ENCODE peak calls at places on chromosomes 1 and 21, in six cellular contexts. One of them, this sample, is unnamed.

GRCh38 chr1:236301958-236302335 is 20.2 kb upstream of the ERO1B start:
- DNase-seq in neuronal stem cell: no peak
- DNase-seq in IMR-90: no peak
- DNase-seq in trophoblast cell: no peak
- DNase-seq in H1: no peak
- DNase-seq in H9: no peak
- DNase-seq in this sample: no peak

GRCh38 chr1:92882817-92883216 is 51.0 kb downstream of the RPL5 start:
- DNase-seq in IMR-90: no peak
- DNase-seq in H1: no peak
- DNase-seq in trophoblast cell: no peak
- DNase-seq in H9: no peak
- DNase-seq in neuronal stem cell: no peak
- DNase-seq in this sample: no peak

GRCh38 chr1:53121319-53122172 is 20.9 kb downstream of the SLC1A7 start:
- DNase-seq in H9: no peak
- DNase-seq in neuronal stem cell: no peak
- DNase-seq in IMR-90: peak
- DNase-seq in trophoblast cell: no peak
- DNase-seq in H1: no peak
- DNase-seq in this sample: peak

GRCh38 chr1:207049974-207050391 is 1.0 kb downstream of the YOD1 start:
- DNase-seq in H1: no peak
- DNase-seq in IMR-90: peak
- DNase-seq in neuronal stem cell: peak
- DNase-seq in H9: no peak
- DNase-seq in trophoblast cell: peak
- DNase-seq in this sample: peak

GRCh38 chr1:48853006-48853405 is 76.3 kb upstream of the BEND5 start:
- DNase-seq in H9: no peak
- DNase-seq in H1: no peak
- DNase-seq in IMR-90: peak
- DNase-seq in trophoblast cell: peak
- DNase-seq in neuronal stem cell: no peak
- DNase-seq in this sample: peak

GRCh38 chr1:43747736-43748135 is 40.4 kb downstream of the ST3GAL3 start:
- DNase-seq in H1: no peak
- DNase-seq in trophoblast cell: no peak
- DNase-seq in IMR-90: peak
- DNase-seq in H9: no peak
- DNase-seq in neuronal stem cell: no peak
- DNase-seq in this sample: no peak

GRCh38 chr1:3902111-3902511 is 2.0 kb upstream of the C1orf174 start:
- DNase-seq in H1: no peak
- DNase-seq in IMR-90: no peak
- DNase-seq in neuronal stem cell: no peak
- DNase-seq in trophoblast cell: no peak
- DNase-seq in H9: no peak
- DNase-seq in this sample: no peak

GRCh38 chr21:35853321-35853922 is 206.9 kb downstream of the SETD4 start:
- DNase-seq in H1: no peak
- DNase-seq in neuronal stem cell: no peak
- DNase-seq in IMR-90: peak
- DNase-seq in H9: no peak
- DNase-seq in trophoblast cell: peak
- DNase-seq in this sample: peak

GRCh38 chr1:18852501-18852900 is 7.0 kb downstream of the TAS1R2 start:
- DNase-seq in H9: no peak
- DNase-seq in trophoblast cell: no peak
- DNase-seq in neuronal stem cell: no peak
- DNase-seq in H1: no peak
- DNase-seq in IMR-90: no peak
- DNase-seq in this sample: no peak

GRCh38 chr1:33339413-33339812 is 18.5 kb upstream of the A3GALT2 start:
- DNase-seq in neuronal stem cell: no peak
- DNase-seq in trophoblast cell: peak
- DNase-seq in H1: no peak
- DNase-seq in IMR-90: no peak
- DNase-seq in H9: no peak
- DNase-seq in this sample: no peak

GRCh38 chr1:35274197-35274596 is 5.7 kb downstream of the ZMYM4 start:
- DNase-seq in trophoblast cell: no peak
- DNase-seq in IMR-90: no peak
- DNase-seq in H9: no peak
- DNase-seq in neuronal stem cell: no peak
- DNase-seq in H1: no peak
- DNase-seq in this sample: no peak

GRCh38 chr21:42438316-42439205 is 34.9 kb downstream of the UBASH3A start:
- DNase-seq in H1: no peak
- DNase-seq in IMR-90: no peak
- DNase-seq in H9: no peak
- DNase-seq in neuronal stem cell: no peak
- DNase-seq in trophoblast cell: no peak
- DNase-seq in this sample: no peak

GRCh38 chr1:156795787-156796186 is 20.9 kb downstream of the SH2D2A start:
- DNase-seq in H9: no peak
- DNase-seq in neuronal stem cell: no peak
- DNase-seq in H1: no peak
- DNase-seq in IMR-90: no peak
- DNase-seq in trophoblast cell: no peak
- DNase-seq in this sample: peak

GRCh38 chr1:22315315-22316078 is 136.2 kb upstream of the ZBTB40 start:
- DNase-seq in neuronal stem cell: no peak
- DNase-seq in IMR-90: no peak
- DNase-seq in H9: no peak
- DNase-seq in H1: no peak
- DNase-seq in trophoblast cell: peak
- DNase-seq in this sample: no peak

GRCh38 chr21:38037416-38037815 is 121.2 kb upstream of the KCNJ6 start:
- DNase-seq in trophoblast cell: no peak
- DNase-seq in IMR-90: no peak
- DNase-seq in neuronal stem cell: no peak
- DNase-seq in H1: no peak
- DNase-seq in H9: no peak
- DNase-seq in this sample: no peak

GRCh38 chr1:221759436-221759835 is 17.5 kb upstream of the DUSP10 start:
- DNase-seq in H1: no peak
- DNase-seq in neuronal stem cell: no peak
- DNase-seq in IMR-90: peak
- DNase-seq in trophoblast cell: no peak
- DNase-seq in H9: no peak
- DNase-seq in this sample: peak

GRCh38 chr1:199472025-199472424 is 555.5 kb upstream of the NR5A2 start:
- DNase-seq in trophoblast cell: no peak
- DNase-seq in H1: no peak
- DNase-seq in IMR-90: no peak
- DNase-seq in neuronal stem cell: no peak
- DNase-seq in H9: no peak
- DNase-seq in this sample: no peak

GRCh38 chr1:156893048-156893953 is at the start of gene PEAR1:
- DNase-seq in neuronal stem cell: no peak
- DNase-seq in trophoblast cell: no peak
- DNase-seq in H1: peak
- DNase-seq in H9: peak
- DNase-seq in IMR-90: peak
- DNase-seq in this sample: peak

GRCh38 chr1:153531638-153532037 is 4.2 kb downstream of the S100A6 start:
- DNase-seq in trophoblast cell: no peak
- DNase-seq in H1: no peak
- DNase-seq in neuronal stem cell: no peak
- DNase-seq in IMR-90: no peak
- DNase-seq in H9: no peak
- DNase-seq in this sample: no peak

GRCh38 chr1:110235839-110236682 is 25.9 kb downstream of the KCNC4 start:
- DNase-seq in neuronal stem cell: no peak
- DNase-seq in trophoblast cell: peak
- DNase-seq in H1: no peak
- DNase-seq in IMR-90: peak
- DNase-seq in H9: no peak
- DNase-seq in this sample: peak

GRCh38 chr1:195604287-195604686 is 1004.0 kb downstream of the KCNT2 start:
- DNase-seq in neuronal stem cell: no peak
- DNase-seq in H9: no peak
- DNase-seq in IMR-90: peak
- DNase-seq in trophoblast cell: no peak
- DNase-seq in H1: no peak
- DNase-seq in this sample: peak

GRCh38 chr1:41432481-41433280 is 51.8 kb downstream of the EDN2 start:
- DNase-seq in IMR-90: peak
- DNase-seq in neuronal stem cell: peak
- DNase-seq in H1: peak
- DNase-seq in H9: peak
- DNase-seq in trophoblast cell: peak
- DNase-seq in this sample: peak

GRCh38 chr1:46342084-46342656 is 1.6 kb downstream of the NSUN4 start:
- DNase-seq in neuronal stem cell: no peak
- DNase-seq in H1: no peak
- DNase-seq in H9: no peak
- DNase-seq in trophoblast cell: peak
- DNase-seq in IMR-90: peak
- DNase-seq in this sample: peak

GRCh38 chr1:20654104-20654690 is 7.0 kb downstream of the DDOST start:
- DNase-seq in neuronal stem cell: no peak
- DNase-seq in H1: no peak
- DNase-seq in trophoblast cell: no peak
- DNase-seq in IMR-90: no peak
- DNase-seq in H9: peak
- DNase-seq in this sample: no peak

DNA sequence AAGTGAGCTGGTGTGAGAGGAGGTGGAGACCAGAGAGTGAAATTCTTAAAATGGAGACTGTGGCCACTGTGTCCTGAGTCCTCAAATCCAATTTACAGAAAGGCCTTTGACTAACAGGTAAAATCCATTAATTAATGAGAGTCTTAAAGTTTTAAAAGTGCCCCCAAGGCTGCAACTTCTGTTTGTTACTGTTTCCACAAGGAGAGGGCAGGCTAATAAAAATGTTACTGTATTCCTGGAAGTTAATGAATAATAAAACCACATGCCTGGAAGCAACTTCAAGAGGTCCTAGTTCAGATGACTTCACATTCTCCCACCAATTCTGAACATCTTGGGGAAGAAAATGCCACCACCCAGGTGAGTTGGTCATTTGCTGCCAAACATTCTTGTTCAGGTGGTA is 41.7 kb downstream of the LHX9 start:
- DNase-seq in H1: no peak
- DNase-seq in IMR-90: no peak
- DNase-seq in neuronal stem cell: no peak
- DNase-seq in trophoblast cell: no peak
- DNase-seq in H9: no peak
- DNase-seq in this sample: no peak
- H3K14ac ChIP-seq in H1: no peak
- H3K14ac ChIP-seq in IMR-90: no peak
- H3K14ac ChIP-seq in neuronal stem cell: no peak
- H3K14ac ChIP-seq in trophoblast cell: no peak
- H3K14ac ChIP-seq in H9: no peak
- H3K14ac ChIP-seq in this sample: no peak

GRCh38 chr1:226637147-226637935 is 88.8 kb downstream of the STUM start:
- DNase-seq in H9: no peak
- DNase-seq in trophoblast cell: peak
- DNase-seq in H1: no peak
- DNase-seq in IMR-90: no peak
- DNase-seq in neuronal stem cell: no peak
- DNase-seq in this sample: no peak

GRCh38 chr1:226634156-226634588 is 85.6 kb downstream of the STUM start:
- DNase-seq in neuronal stem cell: peak
- DNase-seq in H1: peak
- DNase-seq in H9: peak
- DNase-seq in IMR-90: peak
- DNase-seq in trophoblast cell: peak
- DNase-seq in this sample: peak

GRCh38 chr1:226636847-226637096 is 88.2 kb downstream of the STUM start:
- DNase-seq in IMR-90: no peak
- DNase-seq in H9: no peak
- DNase-seq in trophoblast cell: no peak
- DNase-seq in H1: no peak
- DNase-seq in neuronal stem cell: no peak
- DNase-seq in this sample: no peak

GRCh38 chr1:226634611-226635246 is 86.2 kb downstream of the STUM start:
- DNase-seq in IMR-90: no peak
- DNase-seq in H9: no peak
- DNase-seq in neuronal stem cell: no peak
- DNase-seq in H1: no peak
- DNase-seq in trophoblast cell: no peak
- DNase-seq in this sample: no peak

DNA sequence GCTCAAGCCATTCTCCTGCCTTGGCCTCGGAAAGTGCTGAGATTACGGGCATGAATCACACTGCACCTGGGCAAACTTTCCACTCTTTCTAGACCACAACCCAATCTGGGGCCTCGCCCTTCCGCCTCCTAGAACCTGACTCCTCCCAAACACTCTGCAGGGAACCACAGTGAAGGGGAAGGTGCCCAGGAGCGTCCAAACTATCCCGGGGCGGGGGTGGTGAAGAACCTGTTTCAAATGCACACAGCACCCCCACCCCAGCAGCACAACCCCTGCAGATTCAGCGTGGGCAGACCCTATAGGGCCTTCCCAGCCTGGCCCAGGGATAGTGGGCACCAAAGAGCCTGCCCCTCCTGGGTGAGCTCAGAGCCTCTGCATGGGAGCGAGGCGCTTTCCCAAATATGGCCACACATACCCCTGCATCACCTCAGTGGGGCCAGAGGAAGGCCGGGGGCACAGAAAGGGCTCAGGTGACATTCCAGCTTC is 86.9 kb downstream of the STUM start:
- DNase-seq in trophoblast cell: no peak
- DNase-seq in H9: no peak
- DNase-seq in IMR-90: no peak
- DNase-seq in H1: no peak
- DNase-seq in neuronal stem cell: no peak
- DNase-seq in this sample: no peak
- H3K14ac ChIP-seq in trophoblast cell: no peak
- H3K14ac ChIP-seq in H9: no peak
- H3K14ac ChIP-seq in IMR-90: no peak
- H3K14ac ChIP-seq in H1: no peak
- H3K14ac ChIP-seq in neuronal stem cell: no peak
- H3K14ac ChIP-seq in this sample: no peak

DNA sequence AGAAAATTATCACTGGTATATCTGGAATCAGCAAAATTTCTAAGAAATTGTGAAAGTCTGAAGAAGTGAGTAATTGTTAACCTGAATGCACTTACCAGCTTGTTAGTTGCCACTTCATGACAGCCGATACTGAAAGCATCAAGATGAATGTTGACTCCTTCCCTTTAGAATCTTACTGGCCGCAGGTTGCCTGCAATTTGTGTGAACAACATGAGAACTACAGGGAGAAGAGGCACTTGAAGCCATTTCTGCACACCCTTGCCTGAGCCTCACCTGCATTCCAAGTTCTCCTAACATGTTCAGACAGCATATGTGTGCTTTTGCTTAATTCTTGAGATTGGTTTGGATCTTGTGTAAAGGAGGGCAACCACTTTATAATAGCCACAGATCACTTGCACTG is 59.2 kb upstream of the SSX2IP start:
- DNase-seq in IMR-90: no peak
- DNase-seq in neuronal stem cell: no peak
- DNase-seq in trophoblast cell: peak
- DNase-seq in H1: no peak
- DNase-seq in H9: no peak
- DNase-seq in this sample: no peak
- H3K14ac ChIP-seq in IMR-90: no peak
- H3K14ac ChIP-seq in neuronal stem cell: no peak
- H3K14ac ChIP-seq in trophoblast cell: no peak
- H3K14ac ChIP-seq in H1: no peak
- H3K14ac ChIP-seq in H9: no peak
- H3K14ac ChIP-seq in this sample: no peak

GRCh38 chr1:15605398-15606080 is 11.7 kb upstream of the DDI2 start:
- DNase-seq in neuronal stem cell: no peak
- DNase-seq in IMR-90: no peak
- DNase-seq in H1: no peak
- DNase-seq in H9: no peak
- DNase-seq in trophoblast cell: no peak
- DNase-seq in this sample: no peak
- H3K14ac ChIP-seq in neuronal stem cell: no peak
- H3K14ac ChIP-seq in IMR-90: no peak
- H3K14ac ChIP-seq in H1: no peak
- H3K14ac ChIP-seq in H9: no peak
- H3K14ac ChIP-seq in trophoblast cell: no peak
- H3K14ac ChIP-seq in this sample: no peak

This sample was measured in mesenchymal stem cell.